ENCODE peak calls at places on chromosomes 2 and 18, in four cellular contexts. One of them, this sample, is unnamed.

GRCh38 chr2:105129722-105130232 is 91.9 kb downstream of the MRPS9 start:
- DNase-seq in T-cell: no peak
- DNase-seq in posterior cingulate gyrus: no peak
- DNase-seq in hepatic stellate cell: no peak
- DNase-seq in this sample: no peak

GRCh38 chr18:6414118-6414722 is 491 bp downstream of the L3MBTL4 start:
- DNase-seq in hepatic stellate cell: peak
- DNase-seq in T-cell: no peak
- DNase-seq in posterior cingulate gyrus: peak
- DNase-seq in this sample: no peak

GRCh38 chr2:143759455-143759854 is 630.2 kb downstream of the ARHGAP15 start:
- DNase-seq in hepatic stellate cell: no peak
- DNase-seq in posterior cingulate gyrus: no peak
- DNase-seq in T-cell: no peak
- DNase-seq in this sample: no peak

GRCh38 chr2:55136138-55136541 is 85.9 kb upstream of the RTN4 start:
- DNase-seq in hepatic stellate cell: no peak
- DNase-seq in T-cell: no peak
- DNase-seq in posterior cingulate gyrus: no peak
- DNase-seq in this sample: no peak

GRCh38 chr18:6058941-6059340 is 163.6 kb upstream of the TMEM200C start:
- DNase-seq in T-cell: no peak
- DNase-seq in posterior cingulate gyrus: no peak
- DNase-seq in hepatic stellate cell: peak
- DNase-seq in this sample: no peak

GRCh38 chr2:30206461-30207430 is 24.6 kb upstream of the LBH start:
- DNase-seq in hepatic stellate cell: no peak
- DNase-seq in posterior cingulate gyrus: no peak
- DNase-seq in T-cell: no peak
- DNase-seq in this sample: no peak

GRCh38 chr18:9008709-9009635 is 93.5 kb upstream of the NDUFV2 start:
- DNase-seq in posterior cingulate gyrus: no peak
- DNase-seq in T-cell: no peak
- DNase-seq in hepatic stellate cell: no peak
- DNase-seq in this sample: no peak

GRCh38 chr2:74745766-74746165 is 88.2 kb upstream of the HK2 start:
- DNase-seq in posterior cingulate gyrus: no peak
- DNase-seq in hepatic stellate cell: no peak
- DNase-seq in T-cell: no peak
- DNase-seq in this sample: no peak

GRCh38 chr2:189347540-189347939 is 93.7 kb upstream of the WDR75 start:
- DNase-seq in T-cell: peak
- DNase-seq in hepatic stellate cell: peak
- DNase-seq in posterior cingulate gyrus: no peak
- DNase-seq in this sample: peak

GRCh38 chr2:212535963-212536362 is 2.6 kb downstream of the ERBB4 start:
- DNase-seq in T-cell: no peak
- DNase-seq in hepatic stellate cell: no peak
- DNase-seq in posterior cingulate gyrus: no peak
- DNase-seq in this sample: no peak

GRCh38 chr2:158725496-158725895 is 69.6 kb upstream of the DAPL1 start:
- DNase-seq in hepatic stellate cell: no peak
- DNase-seq in posterior cingulate gyrus: no peak
- DNase-seq in T-cell: no peak
- DNase-seq in this sample: no peak

GRCh38 chr2:120398051-120398960 is 52.4 kb downstream of the INHBB start:
- DNase-seq in T-cell: no peak
- DNase-seq in posterior cingulate gyrus: no peak
- DNase-seq in hepatic stellate cell: peak
- DNase-seq in this sample: no peak

GRCh38 chr2:205293559-205293958 is 388.7 kb upstream of the NRP2 start:
- DNase-seq in posterior cingulate gyrus: no peak
- DNase-seq in hepatic stellate cell: no peak
- DNase-seq in T-cell: no peak
- DNase-seq in this sample: no peak

GRCh38 chr2:169221745-169222369 is 140.5 kb downstream of the LRP2 start:
- DNase-seq in T-cell: no peak
- DNase-seq in posterior cingulate gyrus: no peak
- DNase-seq in hepatic stellate cell: no peak
- DNase-seq in this sample: peak

GRCh38 chr18:79964330-79965118 is at the start of gene HSBP1L1:
- DNase-seq in T-cell: peak
- DNase-seq in hepatic stellate cell: peak
- DNase-seq in posterior cingulate gyrus: no peak
- DNase-seq in this sample: peak

GRCh38 chr2:167602122-167602521 is 645.3 kb downstream of the STK39 start:
- DNase-seq in T-cell: no peak
- DNase-seq in posterior cingulate gyrus: no peak
- DNase-seq in hepatic stellate cell: no peak
- DNase-seq in this sample: no peak